ENCODE peak calls at places on chromosomes 4 and X, in nine cellular contexts. Y, X, E, Q, R, M, P, Z and O are unnamed samples.
A peak's percentile ranks its signal among the peaks of the same experiment; 100 is the strongest.

GRCh38 chrX:14039344-14039743 is 9.7 kb upstream of the GEMIN8 start:
- DNase-seq in Y (no peak), X (peak; percentile 49), E (no peak), Q (peak; percentile 34), R (no peak), M (no peak), P (no peak), Z (peak; percentile 59), O (peak; percentile 18)

GRCh38 chrX:40003071-40003981 is 94.4 kb downstream of the BCOR start:
- DNase-seq in Y (no peak), X (peak; percentile 24), E (no peak), Q (peak; percentile 47), R (no peak), M (no peak), P (no peak), Z (no peak), O (no peak)

GRCh38 chrX:39518451-39519212 is 579.1 kb downstream of the BCOR start:
- DNase-seq in Y (no peak), X (peak; percentile 55), E (no peak), Q (no peak), R (no peak), M (peak; percentile 63), P (no peak), Z (no peak), O (no peak)

GRCh38 chr4:104420766-104421165 is 73.9 kb downstream of the CXXC4 start:
- DNase-seq in Y (no peak), X (no peak), E (no peak), Q (peak; percentile 29), R (no peak), M (no peak), P (no peak), Z (no peak), O (no peak)

GRCh38 chrX:25191403-25191802 is 175.6 kb upstream of the ARX start:
- DNase-seq in Y (no peak), X (no peak), E (no peak), Q (peak; percentile 11), R (no peak), M (no peak), P (no peak), Z (no peak), O (no peak)

GRCh38 chrX:101452051-101452450 is 33.2 kb upstream of the ARMCX4 start:
- DNase-seq in Y (no peak), X (no peak), E (no peak), Q (no peak), R (no peak), M (no peak), P (no peak), Z (no peak), O (no peak)

GRCh38 chrX:9943420-9943819 is 23.7 kb upstream of the CLDN34 start:
- DNase-seq in Y (no peak), X (no peak), E (no peak), Q (no peak), R (no peak), M (no peak), P (no peak), Z (no peak), O (no peak)

GRCh38 chrX:10533686-10534365 is 86.6 kb downstream of the MID1 start:
- DNase-seq in Y (no peak), X (peak; percentile 22), E (no peak), Q (no peak), R (no peak), M (no peak), P (no peak), Z (no peak), O (no peak)

GRCh38 chrX:119871245-119871598 is 311 bp downstream of the RNF113A start:
- DNase-seq in Y (no peak), X (peak; percentile 19), E (no peak), Q (no peak), R (no peak), M (peak; percentile 51), P (peak; percentile 38), Z (no peak), O (no peak)

GRCh38 chr4:128380306-128380705 is 92.7 kb upstream of the PGRMC2 start:
- DNase-seq in Y (no peak), X (no peak), E (no peak), Q (no peak), R (no peak), M (no peak), P (no peak), Z (no peak), O (no peak)

GRCh38 chr4:81215219-81215892 is at the start of gene PRKG2:
- DNase-seq in Y (no peak), X (no peak), E (peak; percentile 62), Q (peak; percentile 42), R (peak; percentile 61), M (no peak), P (no peak), Z (no peak), O (no peak)

GRCh38 chrX:135591871-135592270 is 71.4 kb downstream of the INTS6L start:
- DNase-seq in Y (no peak), X (no peak), E (no peak), Q (peak; percentile 1), R (no peak), M (no peak), P (no peak), Z (no peak), O (no peak)

GRCh38 chr4:30769093-30769492 is 48.9 kb downstream of the PCDH7 start:
- DNase-seq in Y (no peak), X (no peak), E (peak; percentile 71), Q (peak; percentile 84), R (no peak), M (no peak), P (no peak), Z (no peak), O (no peak)

GRCh38 chrX:119004920-119005524 is 30.6 kb downstream of the LONRF3 start:
- DNase-seq in Y (no peak), X (peak; percentile 59), E (peak; percentile 87), Q (peak; percentile 55), R (peak; percentile 70), M (peak; percentile 55), P (no peak), Z (peak; percentile 42), O (peak; percentile 28)

GRCh38 chr4:4637710-4638109 is 95.9 kb upstream of the STX18 start:
- DNase-seq in Y (no peak), X (no peak), E (no peak), Q (no peak), R (no peak), M (no peak), P (no peak), Z (no peak), O (no peak)

GRCh38 chrX:13024911-13025454 is 19.4 kb downstream of the FAM9C start:
- DNase-seq in Y (no peak), X (no peak), E (no peak), Q (peak; percentile 61), R (no peak), M (no peak), P (no peak), Z (no peak), O (no peak)
- H3K27ac ChIP-seq in Y (no peak overlapping the region), X (no peak overlapping the region), E (no peak overlapping the region), Q (no peak overlapping the region), R (no peak overlapping the region), M (no peak overlapping the region), P (no peak overlapping the region), Z (no peak overlapping the region), O (no peak overlapping the region)

DNA sequence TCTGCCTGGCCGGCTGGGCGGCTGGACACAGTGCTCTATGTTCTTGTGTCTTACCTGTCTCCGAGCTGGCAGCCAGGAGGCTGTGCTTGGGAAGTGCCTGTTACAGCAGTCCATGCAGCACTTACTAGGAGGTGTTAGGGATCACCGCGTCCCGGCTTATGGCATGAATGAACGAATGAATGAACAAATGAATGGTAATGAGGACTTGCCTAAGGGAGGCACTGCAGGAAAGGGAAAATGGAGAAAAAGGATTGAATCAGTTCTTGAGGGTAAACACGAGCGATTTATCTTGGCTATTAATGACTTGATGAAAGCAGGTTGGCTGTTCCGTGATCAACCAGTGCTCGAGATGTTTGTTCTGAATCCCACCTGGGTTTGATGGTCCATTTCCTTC is 31.1 kb downstream of the TBC1D14 start:
- DNase-seq in Y (no peak), X (no peak), E (peak; percentile 1), Q (no peak), R (no peak), M (no peak), P (no peak), Z (no peak), O (no peak)
- H3K27ac ChIP-seq in Y (peak overlapping the region; percentile 82), X (no peak overlapping the region), E (peak overlapping the region; percentile 84), Q (no peak overlapping the region), R (no peak overlapping the region), M (no peak overlapping the region), P (peak overlapping the region; percentile 9), Z (no peak overlapping the region), O (peak overlapping the region; percentile 93)

DNA sequence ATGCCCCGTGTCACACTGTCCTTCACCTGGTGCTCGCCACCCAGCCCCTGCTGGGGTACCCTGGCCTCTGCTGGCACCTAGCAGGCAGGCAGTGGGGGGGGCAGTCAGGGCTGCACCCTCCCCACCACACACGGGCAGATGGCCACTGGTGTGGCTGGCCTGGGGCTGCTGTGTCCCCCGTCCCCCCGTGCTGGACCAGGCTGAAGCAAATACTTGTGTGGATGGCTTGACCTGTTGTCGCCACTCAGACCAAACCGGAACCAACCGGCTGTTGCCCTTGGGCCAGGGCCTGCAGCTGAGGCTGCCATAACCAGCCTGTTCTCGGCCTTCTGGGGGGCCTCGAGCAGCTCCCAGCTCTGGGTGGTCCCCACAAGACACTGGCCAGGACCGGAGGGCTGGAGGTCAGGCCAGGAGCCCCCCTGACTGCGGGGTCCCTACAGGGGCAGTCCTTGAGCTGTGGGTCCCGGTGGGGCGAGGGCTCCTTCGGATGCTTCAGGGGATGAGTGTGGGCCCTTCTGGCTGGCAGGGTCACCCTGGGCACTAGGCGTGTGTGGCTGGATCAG is 4.3 kb downstream of the FGFR3 start:
- DNase-seq in Y (no peak), X (no peak), E (no peak), Q (no peak), R (no peak), M (no peak), P (no peak), Z (no peak), O (no peak)
- H3K27ac ChIP-seq in Y (no peak overlapping the region), X (no peak overlapping the region), E (no peak overlapping the region), Q (no peak overlapping the region), R (no peak overlapping the region), M (no peak overlapping the region), P (no peak overlapping the region), Z (no peak overlapping the region), O (no peak overlapping the region)

GRCh38 chr4:8261851-8262535 is 7.6 kb upstream of the HTRA3 start:
- DNase-seq in Y (no peak), X (no peak), E (no peak), Q (no peak), R (no peak), M (no peak), P (no peak), Z (no peak), O (no peak)

GRCh38 chr4:8258813-8259212 is 10.7 kb upstream of the HTRA3 start:
- DNase-seq in Y (no peak), X (no peak), E (no peak), Q (no peak), R (no peak), M (no peak), P (no peak), Z (no peak), O (no peak)

GRCh38 chr4:8262637-8263322 is 6.8 kb upstream of the HTRA3 start:
- DNase-seq in Y (no peak), X (no peak), E (no peak), Q (no peak), R (no peak), M (no peak), P (no peak), Z (no peak), O (no peak)

GRCh38 chr4:8259743-8260430 is 9.7 kb upstream of the HTRA3 start:
- DNase-seq in Y (no peak), X (no peak), E (no peak), Q (no peak), R (no peak), M (no peak), P (no peak), Z (no peak), O (no peak)

GRCh38 chr4:8260656-8261111 is 8.9 kb upstream of the HTRA3 start:
- DNase-seq in Y (no peak), X (peak; percentile 74), E (no peak), Q (peak; percentile 78), R (no peak), M (no peak), P (no peak), Z (no peak), O (no peak)
- H3K27ac ChIP-seq in Y (peak overlapping the region; percentile 52), X (peak overlapping the region; percentile 29), E (no peak overlapping the region), Q (peak overlapping the region; percentile 22), R (no peak overlapping the region), M (no peak overlapping the region), P (no peak overlapping the region), Z (no peak overlapping the region), O (no peak overlapping the region)